ENCODE peak calls at places on chromosome 22, in eight cellular contexts. One of them, this sample, is unnamed.

GRCh38 chr22:17871726-17872458 is 97.6 kb upstream of the BID start:
- DNase-seq in transverse colon: no peak
- DNase-seq in stimulated activated CD4-positive, alpha-beta T cell treated with anti-CD3 and anti-CD28 coated beads, Interleukin-4, amount 100 ng/mL, for 24 hours: no peak
- DNase-seq in cardiac muscle cell: no peak
- DNase-seq in OCI-LY7: no peak
- DNase-seq in ELF-1: no peak
- DNase-seq in T-helper 2 cell: no peak
- DNase-seq in Calu3: no peak
- DNase-seq in this sample: no peak

GRCh38 chr22:46809153-46809885 is 46.9 kb downstream of the TBC1D22A start:
- DNase-seq in transverse colon: no peak
- DNase-seq in Calu3: no peak
- DNase-seq in cardiac muscle cell: no peak
- DNase-seq in T-helper 2 cell: no peak
- DNase-seq in stimulated activated CD4-positive, alpha-beta T cell treated with anti-CD3 and anti-CD28 coated beads, Interleukin-4, amount 100 ng/mL, for 24 hours: no peak
- DNase-seq in OCI-LY7: no peak
- DNase-seq in ELF-1: no peak
- DNase-seq in this sample: no peak

GRCh38 chr22:48758905-48759875 is 1068.5 kb downstream of the BRD1 start:
- DNase-seq in Calu3: no peak
- DNase-seq in cardiac muscle cell: no peak
- DNase-seq in stimulated activated CD4-positive, alpha-beta T cell treated with anti-CD3 and anti-CD28 coated beads, Interleukin-4, amount 100 ng/mL, for 24 hours: peak
- DNase-seq in ELF-1: peak
- DNase-seq in OCI-LY7: no peak
- DNase-seq in T-helper 2 cell: no peak
- DNase-seq in transverse colon: no peak
- DNase-seq in this sample: no peak

GRCh38 chr22:35792501-35792900 is 74.8 kb downstream of the APOL5 start:
- DNase-seq in T-helper 2 cell: no peak
- DNase-seq in OCI-LY7: no peak
- DNase-seq in stimulated activated CD4-positive, alpha-beta T cell treated with anti-CD3 and anti-CD28 coated beads, Interleukin-4, amount 100 ng/mL, for 24 hours: no peak
- DNase-seq in ELF-1: no peak
- DNase-seq in transverse colon: no peak
- DNase-seq in cardiac muscle cell: no peak
- DNase-seq in Calu3: peak
- DNase-seq in this sample: no peak

GRCh38 chr22:24507742-24508141 is 12.6 kb downstream of the UPB1 start:
- DNase-seq in Calu3: no peak
- DNase-seq in OCI-LY7: peak
- DNase-seq in transverse colon: no peak
- DNase-seq in T-helper 2 cell: no peak
- DNase-seq in stimulated activated CD4-positive, alpha-beta T cell treated with anti-CD3 and anti-CD28 coated beads, Interleukin-4, amount 100 ng/mL, for 24 hours: no peak
- DNase-seq in cardiac muscle cell: no peak
- DNase-seq in ELF-1: peak
- DNase-seq in this sample: peak

GRCh38 chr22:20566420-20567260 is 59.2 kb downstream of the MED15 start:
- DNase-seq in OCI-LY7: no peak
- DNase-seq in ELF-1: no peak
- DNase-seq in stimulated activated CD4-positive, alpha-beta T cell treated with anti-CD3 and anti-CD28 coated beads, Interleukin-4, amount 100 ng/mL, for 24 hours: peak
- DNase-seq in T-helper 2 cell: no peak
- DNase-seq in transverse colon: peak
- DNase-seq in Calu3: no peak
- DNase-seq in cardiac muscle cell: peak
- DNase-seq in this sample: no peak

GRCh38 chr22:34004058-34004457 is 83.8 kb upstream of the LARGE1 start:
- DNase-seq in stimulated activated CD4-positive, alpha-beta T cell treated with anti-CD3 and anti-CD28 coated beads, Interleukin-4, amount 100 ng/mL, for 24 hours: no peak
- DNase-seq in T-helper 2 cell: no peak
- DNase-seq in transverse colon: no peak
- DNase-seq in OCI-LY7: no peak
- DNase-seq in ELF-1: no peak
- DNase-seq in Calu3: no peak
- DNase-seq in cardiac muscle cell: no peak
- DNase-seq in this sample: no peak

GRCh38 chr22:19036523-19037273 is 85.5 kb downstream of the DGCR2 start:
- DNase-seq in OCI-LY7: no peak
- DNase-seq in transverse colon: no peak
- DNase-seq in T-helper 2 cell: no peak
- DNase-seq in stimulated activated CD4-positive, alpha-beta T cell treated with anti-CD3 and anti-CD28 coated beads, Interleukin-4, amount 100 ng/mL, for 24 hours: no peak
- DNase-seq in Calu3: no peak
- DNase-seq in ELF-1: no peak
- DNase-seq in cardiac muscle cell: peak
- DNase-seq in this sample: no peak

GRCh38 chr22:36371920-36372319 is 15.8 kb downstream of the MYH9 start:
- DNase-seq in OCI-LY7: no peak
- DNase-seq in ELF-1: no peak
- DNase-seq in T-helper 2 cell: no peak
- DNase-seq in transverse colon: no peak
- DNase-seq in stimulated activated CD4-positive, alpha-beta T cell treated with anti-CD3 and anti-CD28 coated beads, Interleukin-4, amount 100 ng/mL, for 24 hours: no peak
- DNase-seq in Calu3: no peak
- DNase-seq in cardiac muscle cell: no peak
- DNase-seq in this sample: no peak

GRCh38 chr22:40046126-40046525 is 51.4 kb downstream of the FAM83F start:
- DNase-seq in stimulated activated CD4-positive, alpha-beta T cell treated with anti-CD3 and anti-CD28 coated beads, Interleukin-4, amount 100 ng/mL, for 24 hours: peak
- DNase-seq in transverse colon: no peak
- DNase-seq in T-helper 2 cell: no peak
- DNase-seq in OCI-LY7: peak
- DNase-seq in ELF-1: no peak
- DNase-seq in Calu3: no peak
- DNase-seq in cardiac muscle cell: no peak
- DNase-seq in this sample: no peak

GRCh38 chr22:24146190-24146616 is 35.1 kb upstream of the SUSD2 start:
- DNase-seq in OCI-LY7: peak
- DNase-seq in cardiac muscle cell: peak
- DNase-seq in stimulated activated CD4-positive, alpha-beta T cell treated with anti-CD3 and anti-CD28 coated beads, Interleukin-4, amount 100 ng/mL, for 24 hours: peak
- DNase-seq in transverse colon: peak
- DNase-seq in Calu3: peak
- DNase-seq in ELF-1: peak
- DNase-seq in T-helper 2 cell: no peak
- DNase-seq in this sample: peak

GRCh38 chr22:21698430-21699329 is 32.9 kb downstream of the PPIL2 start:
- DNase-seq in T-helper 2 cell: no peak
- DNase-seq in transverse colon: no peak
- DNase-seq in stimulated activated CD4-positive, alpha-beta T cell treated with anti-CD3 and anti-CD28 coated beads, Interleukin-4, amount 100 ng/mL, for 24 hours: no peak
- DNase-seq in cardiac muscle cell: peak
- DNase-seq in OCI-LY7: no peak
- DNase-seq in ELF-1: peak
- DNase-seq in Calu3: no peak
- DNase-seq in this sample: no peak

GRCh38 chr22:39428597-39429071 is 28.2 kb upstream of the MGAT3 start:
- DNase-seq in cardiac muscle cell: no peak
- DNase-seq in T-helper 2 cell: no peak
- DNase-seq in transverse colon: no peak
- DNase-seq in Calu3: no peak
- DNase-seq in stimulated activated CD4-positive, alpha-beta T cell treated with anti-CD3 and anti-CD28 coated beads, Interleukin-4, amount 100 ng/mL, for 24 hours: no peak
- DNase-seq in OCI-LY7: no peak
- DNase-seq in ELF-1: peak
- DNase-seq in this sample: peak

GRCh38 chr22:38652858-38653257 is 3.3 kb downstream of the FAM227A start:
- DNase-seq in ELF-1: no peak
- DNase-seq in cardiac muscle cell: no peak
- DNase-seq in transverse colon: peak
- DNase-seq in Calu3: peak
- DNase-seq in stimulated activated CD4-positive, alpha-beta T cell treated with anti-CD3 and anti-CD28 coated beads, Interleukin-4, amount 100 ng/mL, for 24 hours: no peak
- DNase-seq in T-helper 2 cell: no peak
- DNase-seq in OCI-LY7: peak
- DNase-seq in this sample: no peak

GRCh38 chr22:46111645-46112306 is 38.5 kb upstream of the PPARA start:
- DNase-seq in T-helper 2 cell: no peak
- DNase-seq in OCI-LY7: no peak
- DNase-seq in stimulated activated CD4-positive, alpha-beta T cell treated with anti-CD3 and anti-CD28 coated beads, Interleukin-4, amount 100 ng/mL, for 24 hours: no peak
- DNase-seq in transverse colon: no peak
- DNase-seq in cardiac muscle cell: no peak
- DNase-seq in Calu3: no peak
- DNase-seq in ELF-1: peak
- DNase-seq in this sample: no peak

GRCh38 chr22:32534252-32535215 is 59.9 kb downstream of the FBXO7 start:
- DNase-seq in Calu3: peak
- DNase-seq in ELF-1: peak
- DNase-seq in cardiac muscle cell: no peak
- DNase-seq in stimulated activated CD4-positive, alpha-beta T cell treated with anti-CD3 and anti-CD28 coated beads, Interleukin-4, amount 100 ng/mL, for 24 hours: no peak
- DNase-seq in OCI-LY7: no peak
- DNase-seq in transverse colon: peak
- DNase-seq in T-helper 2 cell: no peak
- DNase-seq in this sample: no peak

GRCh38 chr22:22460635-22461034 is 47.9 kb downstream of the ZNF280B start:
- DNase-seq in transverse colon: no peak
- DNase-seq in ELF-1: no peak
- DNase-seq in OCI-LY7: peak
- DNase-seq in cardiac muscle cell: peak
- DNase-seq in T-helper 2 cell: no peak
- DNase-seq in Calu3: no peak
- DNase-seq in stimulated activated CD4-positive, alpha-beta T cell treated with anti-CD3 and anti-CD28 coated beads, Interleukin-4, amount 100 ng/mL, for 24 hours: no peak
- DNase-seq in this sample: peak

This sample was measured in iPS-NIHi11.